ENCODE peak calls at places on chromosomes 11 and 22, in eight cellular contexts. F is GM10248, K is fibroblast of pulmonary artery, D is fibroblast of mammary gland, B is OCI-LY7, C is neural progenitor cell, T is omental fat pad, H is body of pancreas. Q is an unnamed sample.

GRCh38 chr22:20080776-20081654 is 974 bp downstream of the DGCR8 start:
- DNase-seq in F (no peak), K (peak), D (peak), B (peak), C (peak), T (no peak), H (peak), Q (peak)

GRCh38 chr11:113351490-113351889 is 36.1 kb upstream of the ANKK1 start:
- DNase-seq in F (no peak), K (peak), D (no peak), B (no peak), C (no peak), T (no peak), H (no peak), Q (no peak)

GRCh38 chr11:104183572-104183971 is 19.6 kb upstream of the PDGFD start:
- DNase-seq in F (no peak), K (no peak), D (peak), B (no peak), C (no peak), T (no peak), H (no peak), Q (no peak)

GRCh38 chr22:31045900-31046587 is 35.1 kb upstream of the SMTN start:
- DNase-seq in F (no peak), K (no peak), D (no peak), B (no peak), C (peak), T (no peak), H (no peak), Q (no peak)

GRCh38 chr11:113201055-113201818 is 113.1 kb upstream of the TTC12 start:
- DNase-seq in F (no peak), K (no peak), D (no peak), B (no peak), C (peak), T (no peak), H (no peak), Q (no peak)

GRCh38 chr11:1129666-1130160 is 28.0 kb upstream of the MUC5AC start:
- DNase-seq in F (no peak), K (no peak), D (no peak), B (no peak), C (peak), T (no peak), H (no peak), Q (peak)

GRCh38 chr11:2186669-2187266 is 15.2 kb upstream of the TH start:
- DNase-seq in F (no peak), K (peak), D (no peak), B (peak), C (peak), T (no peak), H (peak), Q (no peak)

GRCh38 chr11:11189501-11189900 is 163.5 kb downstream of the CSNK2A3 start:
- DNase-seq in F (no peak), K (no peak), D (no peak), B (no peak), C (no peak), T (no peak), H (no peak), Q (no peak)

GRCh38 chr22:45083659-45084305 is 74.0 kb upstream of the PHF21B start:
- DNase-seq in F (no peak), K (peak), D (peak), B (no peak), C (no peak), T (no peak), H (no peak), Q (no peak)

GRCh38 chr11:12888525-12889158 is 120.5 kb upstream of the RASSF10 start:
- DNase-seq in F (peak), K (peak), D (peak), B (peak), C (peak), T (peak), H (peak), Q (peak)

GRCh38 chr11:55895216-55895615 is 12.1 kb downstream of the TRIM51 start:
- DNase-seq in F (no peak), K (no peak), D (no peak), B (no peak), C (no peak), T (no peak), H (no peak), Q (no peak)
- TF ChIP-seq CTCF in F (no peak), K (no peak), D (no peak), B (peak), C (no peak), T (no peak), H (no peak), Q (no peak)

DNA sequence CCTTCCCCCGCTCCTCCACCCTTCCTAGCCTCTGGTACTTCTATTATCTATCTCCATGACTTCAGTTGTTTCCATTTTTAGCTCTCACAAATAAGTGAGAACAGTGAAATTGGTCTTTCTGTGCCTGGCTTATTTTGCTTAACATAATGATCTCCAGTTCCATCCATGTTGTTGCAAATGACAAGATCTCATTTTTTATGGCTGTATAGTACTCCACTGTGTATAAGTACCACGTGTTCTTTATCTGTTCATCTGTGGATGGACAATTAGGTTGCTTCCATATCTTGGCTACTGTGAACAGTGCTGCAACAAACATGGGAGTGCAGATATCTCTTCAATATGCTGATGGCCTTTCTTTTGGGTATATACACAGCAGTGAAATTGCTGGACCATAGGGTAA is 6.9 kb upstream of the ABCC8 start:
- DNase-seq in F (no peak), K (no peak), D (no peak), B (no peak), C (no peak), T (no peak), H (no peak), Q (no peak)
- TF ChIP-seq CTCF in F (no peak), K (no peak), D (no peak), B (no peak), C (no peak), T (no peak), H (no peak), Q (no peak)

DNA sequence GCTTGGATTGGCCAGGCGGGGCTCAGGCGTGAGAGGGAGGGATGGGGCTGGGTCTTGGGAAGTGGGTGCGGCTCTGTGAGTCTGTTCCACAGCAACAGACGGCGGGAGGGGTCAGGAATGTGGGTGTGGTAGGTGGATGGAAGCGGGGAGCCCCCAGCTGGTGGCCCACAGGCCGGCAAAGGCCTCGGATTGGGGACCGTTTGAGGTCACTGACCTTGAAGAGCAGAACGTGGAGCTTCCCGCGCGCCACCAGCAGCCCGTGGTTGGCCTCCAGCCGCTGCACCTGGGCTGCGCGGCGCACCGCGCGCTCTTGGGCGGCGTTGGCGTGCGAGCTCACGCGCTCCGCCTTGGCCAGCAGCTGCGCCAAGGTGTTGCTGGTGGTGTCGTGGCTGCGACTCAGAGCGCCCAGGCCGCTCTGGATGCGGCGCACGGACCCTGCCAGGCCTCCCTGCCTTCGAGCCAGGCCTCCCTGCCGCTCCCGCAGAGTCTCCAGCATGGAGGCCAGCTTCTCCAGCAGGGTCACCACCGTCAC is 356 bp downstream of the CAVIN3 start:
- DNase-seq in F (peak), K (peak), D (peak), B (no peak), C (peak), T (peak), H (peak), Q (no peak)
- TF ChIP-seq CTCF in F (no peak), K (no peak), D (no peak), B (no peak), C (no peak), T (no peak), H (no peak), Q (no peak)

DNA sequence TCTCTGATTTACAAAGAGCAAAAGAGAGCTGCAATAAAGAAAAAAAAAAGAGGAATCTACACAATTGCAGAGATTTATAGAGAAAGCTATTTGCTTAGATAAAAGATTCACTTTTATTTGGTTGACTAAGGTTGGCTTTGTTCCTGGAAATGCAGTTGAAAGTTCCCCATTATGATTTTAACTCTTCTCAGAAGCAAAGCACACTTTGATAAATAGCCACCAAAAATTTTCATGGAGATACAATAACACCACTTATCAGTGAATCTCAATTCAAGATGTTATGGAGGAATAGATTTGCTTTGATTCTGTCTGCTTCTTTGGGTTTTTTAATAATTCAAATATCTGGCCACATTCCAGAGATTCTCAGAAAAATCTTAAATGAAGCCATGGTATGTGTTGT is 88.5 kb upstream of the ANO3 start:
- DNase-seq in F (no peak), K (no peak), D (peak), B (no peak), C (no peak), T (no peak), H (no peak), Q (no peak)
- TF ChIP-seq CTCF in F (no peak), K (no peak), D (no peak), B (no peak), C (no peak), T (no peak), H (no peak), Q (no peak)

GRCh38 chr11:116835042-116835772 is 2.2 kb downstream of the APOA1 start:
- DNase-seq in F (peak), K (no peak), D (peak), B (peak), C (no peak), T (no peak), H (no peak), Q (peak)

GRCh38 chr11:116836648-116837023 is 786 bp downstream of the APOA1 start:
- DNase-seq in F (no peak), K (no peak), D (no peak), B (no peak), C (no peak), T (no peak), H (no peak), Q (no peak)

GRCh38 chr11:116838321-116839084 is 1.1 kb upstream of the APOA1 start:
- DNase-seq in F (no peak), K (no peak), D (no peak), B (no peak), C (no peak), T (no peak), H (no peak), Q (no peak)

GRCh38 chr11:116835791-116836647 is 1.4 kb downstream of the APOA1 start:
- DNase-seq in F (peak), K (peak), D (peak), B (peak), C (peak), T (peak), H (peak), Q (peak)

DNA sequence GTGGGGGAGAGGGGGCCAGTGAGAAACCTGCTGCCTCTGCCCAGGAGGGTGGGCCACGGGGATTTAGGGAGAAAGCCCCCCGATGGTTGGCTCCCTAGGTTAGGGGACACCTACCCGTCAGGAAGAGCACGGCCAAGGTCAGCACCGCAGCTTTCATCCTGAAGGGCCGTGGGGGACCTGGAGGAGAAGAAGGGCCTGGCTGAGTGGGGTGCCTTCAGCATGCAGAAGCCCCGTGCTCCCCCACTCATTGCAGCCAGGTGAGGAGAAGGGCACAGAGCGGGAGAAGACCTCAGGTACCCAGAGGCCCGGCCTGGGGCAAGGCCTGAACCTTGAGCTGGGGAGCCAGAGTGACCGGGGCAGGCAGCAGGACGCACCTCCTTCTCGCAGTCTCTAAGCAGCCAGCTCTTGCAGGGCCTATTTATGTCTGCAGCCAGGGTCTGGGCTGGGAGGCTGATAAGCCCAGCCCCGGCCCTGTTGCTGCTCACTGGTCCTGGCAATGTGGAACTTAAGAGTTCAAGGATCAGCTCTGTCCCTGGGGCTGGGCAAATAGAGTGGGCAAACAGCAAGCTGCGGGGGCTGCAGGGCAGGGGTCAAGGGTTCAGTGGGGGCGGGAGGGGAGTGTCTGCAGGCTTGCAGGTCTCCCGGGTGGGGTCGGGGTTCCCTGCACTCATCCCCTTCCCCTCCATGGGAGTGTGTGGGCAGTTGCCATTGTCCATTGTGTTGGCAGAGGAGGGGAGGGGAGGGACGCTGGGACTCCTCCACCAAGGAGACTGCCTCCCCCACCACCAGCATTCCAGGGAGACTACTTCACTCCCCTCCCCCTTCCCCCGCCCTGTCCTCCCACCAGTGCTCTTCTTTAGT is at the start of gene APOA1:
- DNase-seq in F (no peak), K (peak), D (no peak), B (no peak), C (peak), T (no peak), H (no peak), Q (no peak)
- TF ChIP-seq CTCF in F (no peak), K (no peak), D (no peak), B (no peak), C (no peak), T (no peak), H (no peak), Q (no peak)

DNA sequence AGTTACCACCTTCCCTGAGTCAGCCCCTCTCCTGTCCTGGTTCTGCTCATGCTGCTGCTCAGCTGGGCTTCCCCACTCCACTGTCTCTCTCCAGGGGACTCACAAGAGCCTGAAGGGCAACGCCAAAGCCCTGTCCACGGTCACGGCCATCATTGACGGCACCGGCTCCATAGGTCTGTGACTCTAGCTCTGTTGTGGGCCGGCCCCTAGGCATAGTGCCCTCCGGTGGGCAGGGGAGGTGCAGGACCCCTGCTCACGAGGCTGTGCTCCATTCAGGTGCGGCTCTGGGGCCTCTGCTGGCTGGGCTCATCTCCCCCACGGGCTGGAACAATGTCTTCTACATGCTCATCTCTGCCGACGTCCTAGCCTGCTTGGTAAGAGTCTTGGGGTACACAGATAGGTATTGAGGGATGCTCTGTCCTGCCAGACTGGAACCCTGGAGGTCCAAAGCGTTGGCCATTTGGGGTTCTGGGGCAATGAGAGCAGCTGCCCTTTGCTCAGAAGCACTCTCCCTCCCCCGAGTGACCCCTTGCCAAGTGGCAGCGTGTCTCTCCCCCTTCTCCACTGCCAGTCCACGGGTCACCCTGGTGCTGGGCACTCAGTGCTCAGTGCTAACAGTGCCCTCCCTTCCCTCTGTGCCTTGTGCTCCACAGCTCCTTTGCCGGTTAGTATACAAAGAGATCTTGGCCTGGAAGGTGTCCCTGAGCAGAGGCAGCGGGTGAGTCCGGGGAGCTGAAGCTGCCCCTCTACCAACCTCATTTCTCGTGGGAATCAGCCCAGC is 22.4 kb downstream of the SLC37A2 start:
- DNase-seq in F (peak), K (no peak), D (no peak), B (no peak), C (no peak), T (no peak), H (no peak), Q (no peak)
- TF ChIP-seq CTCF in F (peak), K (no peak), D (no peak), B (peak), C (peak), T (no peak), H (no peak), Q (peak)

DNA sequence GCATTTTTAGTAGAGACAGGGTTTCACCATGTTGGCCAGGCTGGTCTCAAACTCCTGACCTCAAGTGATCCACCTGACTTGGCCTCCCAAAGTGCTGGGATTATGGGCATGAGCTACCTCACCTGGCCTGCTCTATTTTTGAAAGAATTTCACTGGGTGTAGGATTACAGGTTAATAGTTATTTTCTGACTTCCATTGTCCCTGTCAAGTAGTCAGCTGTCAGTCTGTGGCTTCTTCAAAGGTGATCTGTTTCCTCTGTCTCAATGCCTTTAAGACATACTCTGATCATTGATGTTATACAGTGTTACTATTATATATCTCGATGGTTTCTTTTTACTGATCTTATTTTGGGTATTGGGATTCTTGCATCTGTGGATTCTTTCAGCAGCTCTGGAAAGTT is 10.1 kb upstream of the EXT2 start:
- DNase-seq in F (no peak), K (no peak), D (no peak), B (no peak), C (no peak), T (no peak), H (no peak), Q (no peak)
- TF ChIP-seq CTCF in F (no peak), K (no peak), D (no peak), B (no peak), C (no peak), T (no peak), H (no peak), Q (no peak)

GRCh38 chr11:15258433-15259350 is 144.0 kb downstream of the INSC start:
- DNase-seq in F (no peak), K (peak), D (peak), B (peak), C (peak), T (no peak), H (peak), Q (no peak)
- TF ChIP-seq CTCF in F (no peak), K (peak), D (peak), B (no peak), C (peak), T (no peak), H (peak), Q (no peak)

DNA sequence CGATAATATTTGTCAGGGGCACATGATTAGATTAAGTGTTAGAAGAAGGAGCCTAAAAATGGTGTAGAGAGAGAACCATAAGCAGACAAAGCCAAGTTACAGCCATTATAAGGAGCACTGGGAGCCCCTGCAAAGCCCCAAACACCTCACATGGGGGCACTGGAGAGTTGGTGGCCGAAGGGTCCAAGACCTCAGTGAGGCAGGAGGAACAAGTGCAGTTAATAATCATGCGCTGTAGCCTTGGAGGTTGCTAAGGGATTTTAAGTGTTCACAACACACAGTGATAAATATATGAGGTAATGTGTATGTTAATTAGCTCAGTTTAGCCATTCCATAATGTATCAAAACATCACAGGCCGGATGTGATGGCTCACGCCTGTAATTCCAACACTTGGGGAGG is 54.4 kb upstream of the JAM3 start:
- DNase-seq in F (no peak), K (peak), D (no peak), B (no peak), C (peak), T (no peak), H (peak), Q (no peak)
- TF ChIP-seq CTCF in F (no peak), K (peak), D (peak), B (peak), C (peak), T (no peak), H (peak), Q (peak)

DNA sequence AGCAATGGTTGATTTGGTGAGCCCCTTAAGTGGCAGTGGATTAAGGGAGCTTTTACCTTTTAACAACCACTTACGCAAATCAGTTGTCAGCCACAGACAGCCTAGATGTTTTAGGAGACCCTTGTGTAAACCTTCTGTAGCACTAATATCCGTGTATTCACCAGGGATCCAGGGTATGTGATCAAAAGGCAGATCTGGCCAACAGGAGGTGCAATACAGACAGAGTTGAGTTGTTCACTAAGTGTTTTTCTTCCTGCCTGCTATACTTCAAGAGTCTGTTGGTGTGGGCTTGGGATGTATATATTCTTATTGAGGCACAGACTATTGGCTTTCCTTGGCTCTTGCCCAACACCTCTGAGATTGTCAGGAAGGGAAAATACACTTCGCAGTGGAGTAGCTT is 175.1 kb downstream of the FAT3 start:
- DNase-seq in F (no peak), K (no peak), D (no peak), B (no peak), C (peak), T (no peak), H (no peak), Q (no peak)
- TF ChIP-seq CTCF in F (no peak), K (no peak), D (peak), B (no peak), C (peak), T (no peak), H (no peak), Q (no peak)